ENCODE peak calls at places on chromosomes 7 and 10, in four cellular contexts. One of them, this sample, is unnamed. For H3K36me3, the result is how much of the 10 kb centered on the place peaks cover.

GRCh38 chr7:55969391-55969790 is 5.0 kb downstream of the NIPSNAP2 start:
- DNase-seq in fibroblast of lung: no peak
- DNase-seq in astrocyte: no peak
- DNase-seq in MM.1S: no peak
- DNase-seq in this sample: no peak

GRCh38 chr10:31940839-31941653 is 12.4 kb upstream of the ARHGAP12 start:
- DNase-seq in MM.1S: no peak
- DNase-seq in astrocyte: peak
- DNase-seq in fibroblast of lung: peak
- DNase-seq in this sample: peak

GRCh38 chr10:114768394-114768786 is 53.2 kb upstream of the FHIP2A start:
- DNase-seq in astrocyte: no peak
- DNase-seq in MM.1S: no peak
- DNase-seq in fibroblast of lung: no peak
- DNase-seq in this sample: no peak

GRCh38 chr10:90856261-90856660 is 1.6 kb downstream of the HTR7 start:
- DNase-seq in astrocyte: no peak
- DNase-seq in fibroblast of lung: no peak
- DNase-seq in MM.1S: no peak
- DNase-seq in this sample: no peak

GRCh38 chr7:50728184-50728583 is 54.5 kb downstream of the GRB10 start:
- DNase-seq in fibroblast of lung: peak
- DNase-seq in MM.1S: no peak
- DNase-seq in astrocyte: peak
- DNase-seq in this sample: no peak

GRCh38 chr7:101094791-101095375 is 9.6 kb downstream of the TRIM56 start:
- DNase-seq in fibroblast of lung: peak
- DNase-seq in MM.1S: no peak
- DNase-seq in astrocyte: no peak
- DNase-seq in this sample: no peak

GRCh38 chr7:3754488-3755365 is 453.7 kb downstream of the SDK1 start:
- DNase-seq in MM.1S: no peak
- DNase-seq in astrocyte: peak
- DNase-seq in fibroblast of lung: peak
- DNase-seq in this sample: no peak

GRCh38 chr7:44706788-44707557 is 41.7 kb upstream of the ZMIZ2 start:
- DNase-seq in MM.1S: no peak
- DNase-seq in astrocyte: no peak
- DNase-seq in fibroblast of lung: no peak
- DNase-seq in this sample: no peak

GRCh38 chr7:147279951-147280350 is 1163.3 kb downstream of the CNTNAP2 start:
- DNase-seq in astrocyte: no peak
- DNase-seq in MM.1S: no peak
- DNase-seq in fibroblast of lung: no peak
- DNase-seq in this sample: no peak

GRCh38 chr7:128135275-128136214 is 104.3 kb upstream of the LRRC4 start:
- DNase-seq in fibroblast of lung: peak
- DNase-seq in astrocyte: peak
- DNase-seq in MM.1S: peak
- DNase-seq in this sample: no peak

GRCh38 chr7:10703981-10704380 is 269.7 kb upstream of the PHF14 start:
- DNase-seq in fibroblast of lung: no peak
- DNase-seq in MM.1S: no peak
- DNase-seq in astrocyte: no peak
- DNase-seq in this sample: no peak

GRCh38 chr10:100509241-100509640 is 10.4 kb downstream of the SEC31B start:
- DNase-seq in fibroblast of lung: no peak
- DNase-seq in MM.1S: no peak
- DNase-seq in astrocyte: no peak
- DNase-seq in this sample: no peak

GRCh38 chr7:139482122-139482521 is 1.4 kb downstream of the KLRG2 start:
- DNase-seq in fibroblast of lung: no peak
- DNase-seq in astrocyte: no peak
- DNase-seq in MM.1S: no peak
- DNase-seq in this sample: no peak

GRCh38 chr10:133441780-133442179 is 12.0 kb upstream of the SCART1 start:
- DNase-seq in astrocyte: no peak
- DNase-seq in fibroblast of lung: no peak
- DNase-seq in MM.1S: no peak
- DNase-seq in this sample: no peak

GRCh38 chr7:18320971-18321567 is 174.5 kb upstream of the HDAC9 start:
- DNase-seq in astrocyte: peak
- DNase-seq in MM.1S: peak
- DNase-seq in fibroblast of lung: peak
- DNase-seq in this sample: no peak

DNA sequence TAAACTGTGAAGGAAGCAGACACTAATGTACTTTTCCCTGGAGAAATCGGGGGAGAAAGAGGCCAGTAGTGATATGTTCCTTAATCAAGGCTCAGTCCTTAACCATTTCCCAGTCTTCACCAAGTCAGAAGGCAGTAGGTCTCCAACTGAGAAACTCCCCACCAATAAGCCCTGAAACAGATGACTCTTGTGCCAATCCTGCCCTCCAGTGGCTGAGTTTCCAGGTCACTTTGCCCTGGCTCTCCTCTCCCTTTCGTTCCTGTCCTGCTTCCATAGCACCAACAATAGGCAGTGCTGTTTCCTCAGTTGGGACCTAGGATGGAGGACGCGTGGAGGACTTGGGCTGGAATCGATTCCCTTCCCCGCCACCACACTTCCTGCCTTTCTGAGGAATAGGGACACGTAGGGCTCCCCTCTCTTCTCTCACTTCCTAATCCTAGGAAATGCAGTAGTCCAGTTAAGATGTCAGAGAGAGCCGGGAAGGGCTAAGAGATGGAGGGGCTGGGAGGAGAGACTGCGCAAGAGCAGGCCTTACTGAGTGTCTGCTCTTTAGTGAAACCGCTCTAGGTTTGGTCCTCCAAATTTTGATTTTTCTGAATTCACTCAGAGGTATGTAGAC is 23.4 kb downstream of the ATOH7 start:
- DNase-seq in astrocyte: peak
- DNase-seq in MM.1S: peak
- DNase-seq in fibroblast of lung: peak
- DNase-seq in this sample: peak
- H2AFZ ChIP-seq in astrocyte: peak
- H2AFZ ChIP-seq in MM.1S: no peak
- H2AFZ ChIP-seq in fibroblast of lung: peak
- H2AFZ ChIP-seq in this sample: no peak

GRCh38 chr7:87895363-87895762 is 19.1 kb downstream of the DBF4 start:
- DNase-seq in fibroblast of lung: no peak
- DNase-seq in astrocyte: no peak
- DNase-seq in MM.1S: no peak
- DNase-seq in this sample: no peak
- H3K36me3 ChIP-seq in fibroblast of lung: under half
- H3K36me3 ChIP-seq in astrocyte: under half
- H3K36me3 ChIP-seq in MM.1S: under half
- H3K36me3 ChIP-seq in this sample: under half

GRCh38 chr10:110042891-110043290 is 35.1 kb downstream of the ADD3 start:
- DNase-seq in astrocyte: no peak
- DNase-seq in MM.1S: no peak
- DNase-seq in fibroblast of lung: no peak
- DNase-seq in this sample: no peak
- H3K4me2 ChIP-seq in astrocyte: no peak
- H3K4me2 ChIP-seq in MM.1S: no peak
- H3K4me2 ChIP-seq in fibroblast of lung: no peak
- H3K4me2 ChIP-seq in this sample: no peak

GRCh38 chr7:138032186-138032585 is 30.3 kb upstream of the CREB3L2 start:
- DNase-seq in MM.1S: no peak
- DNase-seq in fibroblast of lung: no peak
- DNase-seq in astrocyte: peak
- DNase-seq in this sample: no peak
- H2AFZ ChIP-seq in MM.1S: no peak
- H2AFZ ChIP-seq in fibroblast of lung: no peak
- H2AFZ ChIP-seq in astrocyte: no peak
- H2AFZ ChIP-seq in this sample: no peak

GRCh38 chr10:98908868-98909267 is 326.8 kb downstream of the HPSE2 start:
- DNase-seq in astrocyte: no peak
- DNase-seq in fibroblast of lung: no peak
- DNase-seq in MM.1S: no peak
- DNase-seq in this sample: no peak

GRCh38 chr10:98910048-98910447 is 325.6 kb downstream of the HPSE2 start:
- DNase-seq in MM.1S: no peak
- DNase-seq in astrocyte: no peak
- DNase-seq in fibroblast of lung: peak
- DNase-seq in this sample: no peak
- H3K36me3 ChIP-seq in MM.1S: under half
- H3K36me3 ChIP-seq in astrocyte: under half
- H3K36me3 ChIP-seq in fibroblast of lung: under half
- H3K36me3 ChIP-seq in this sample: under half

This sample was measured in keratinocyte.